ENCODE peak calls at places on chromosomes 3 and 15, in ten cellular contexts. Q, O, T, G, I, X, M, L, K and B are unnamed samples.

GRCh38 chr15:100687532-100688215 is 85.3 kb downstream of the ASB7 start:
- DNase-seq in K (no peak), G (peak; percentile 64), X (no peak), L (peak; percentile 82), T (peak; percentile 86), Q (peak; percentile 53), M (no peak), O (no peak), I (peak; percentile 91), B (no peak)

GRCh38 chr3:154181127-154181691 is 60.0 kb downstream of the ARHGEF26 start:
- DNase-seq in M (no peak), K (no peak), I (no peak), L (peak; percentile 25), Q (no peak), T (no peak), O (no peak), X (peak; percentile 45), G (no peak), B (peak; percentile 28)

GRCh38 chr3:67783281-67784250 is 129.2 kb upstream of the SUCLG2 start:
- DNase-seq in Q (no peak), X (no peak), T (peak; percentile 59), K (no peak), O (no peak), M (no peak), G (peak; percentile 22), I (peak; percentile 0), L (peak; percentile 28), B (no peak)

GRCh38 chr15:61517776-61518175 is 288.7 kb upstream of the RORA start:
- DNase-seq in O (no peak), L (no peak), M (no peak), T (no peak), K (no peak), G (no peak), Q (no peak), I (peak; percentile 8), X (no peak), B (no peak)

GRCh38 chr3:112117826-112118571 is 15.0 kb downstream of the GCSAM start:
- DNase-seq in M (peak; percentile 31), Q (no peak), G (no peak), T (no peak), I (no peak), L (no peak), K (no peak), O (no peak), X (no peak), B (no peak)

GRCh38 chr3:140292154-140292553 is 357.2 kb downstream of the CLSTN2 start:
- DNase-seq in G (peak; percentile 33), Q (no peak), T (no peak), O (no peak), K (no peak), X (no peak), M (no peak), I (peak; percentile 70), L (peak; percentile 1), B (no peak)

GRCh38 chr3:98035208-98035607 is at the start of gene GABRR3:
- DNase-seq in T (no peak), K (no peak), M (no peak), L (no peak), I (no peak), G (no peak), X (no peak), Q (no peak), O (no peak), B (no peak)

GRCh38 chr3:149507491-149508324 is 33.2 kb downstream of the TM4SF4 start:
- DNase-seq in I (peak; percentile 67), K (peak; percentile 28), L (peak; percentile 52), M (no peak), O (no peak), G (peak; percentile 38), Q (no peak), T (no peak), X (no peak), B (no peak)

GRCh38 chr15:20340931-20341661 is 200.5 kb downstream of the GOLGA6L6 start:
- DNase-seq in O (peak; percentile 74), X (peak; percentile 91), I (no peak), G (no peak), L (no peak), K (peak; percentile 96), T (no peak), M (peak; percentile 54), Q (peak; percentile 23), B (no peak)

GRCh38 chr3:172341482-172342059 is 106.7 kb downstream of the GHSR start:
- DNase-seq in M (peak; percentile 51), I (peak; percentile 57), L (peak; percentile 77), Q (peak; percentile 71), G (peak; percentile 28), X (peak; percentile 76), T (peak; percentile 70), K (no peak), O (no peak), B (peak; percentile 51)

GRCh38 chr15:60751985-60752952 is 273.3 kb upstream of the ICE2 start:
- DNase-seq in Q (no peak), M (no peak), K (no peak), T (peak; percentile 85), O (peak; percentile 49), I (peak; percentile 62), X (peak; percentile 63), L (peak; percentile 95), G (peak; percentile 62), B (no peak)

GRCh38 chr3:101685050-101685400 is 1.5 kb downstream of the RPL24 start:
- DNase-seq in K (no peak), G (no peak), O (no peak), M (no peak), I (no peak), Q (no peak), X (no peak), L (no peak), T (no peak), B (no peak)

GRCh38 chr15:72784233-72784876 is 797 bp upstream of the ADPGK start:
- DNase-seq in O (peak; percentile 70), G (peak; percentile 74), M (peak; percentile 55), Q (peak; percentile 78), L (peak; percentile 92), X (peak; percentile 85), K (no peak), I (peak; percentile 78), T (peak; percentile 89), B (peak; percentile 64)
- TF ChIP-seq CTCF in O (peak; percentile 62), G (peak; percentile 17), M (peak; percentile 34), Q (peak; percentile 88), L (peak; percentile 57), X (peak; percentile 64), K (no peak), I (peak; percentile 52), T (peak; percentile 74), B (peak; percentile 45)

GRCh38 chr3:14370719-14371572 is 31.5 kb upstream of the SLC6A6 start:
- DNase-seq in X (no peak), M (no peak), L (no peak), O (no peak), T (no peak), G (no peak), Q (no peak), I (no peak), K (no peak), B (no peak)

GRCh38 chr3:14373753-14374376 is 28.5 kb upstream of the SLC6A6 start:
- DNase-seq in I (no peak), M (no peak), K (no peak), Q (no peak), L (no peak), G (no peak), X (no peak), T (no peak), O (no peak), B (no peak)

GRCh38 chr3:14372587-14372986 is 29.8 kb upstream of the SLC6A6 start:
- DNase-seq in T (no peak), L (no peak), Q (no peak), I (no peak), K (no peak), O (no peak), X (no peak), M (no peak), G (no peak), B (no peak)

GRCh38 chr3:14369675-14370669 is 32.4 kb upstream of the SLC6A6 start:
- DNase-seq in I (no peak), T (no peak), K (no peak), L (no peak), X (peak; percentile 81), O (no peak), Q (no peak), G (no peak), M (no peak), B (peak; percentile 89)

GRCh38 chr3:14371573-14372474 is 30.6 kb upstream of the SLC6A6 start:
- DNase-seq in L (peak; percentile 42), Q (peak; percentile 67), I (peak; percentile 64), G (peak; percentile 40), K (peak; percentile 43), O (peak; percentile 85), T (peak; percentile 31), X (peak; percentile 79), M (peak; percentile 43), B (peak; percentile 89)
- TF ChIP-seq CTCF in L (peak; percentile 11), Q (peak; percentile 28), I (no peak), G (no peak), K (no peak), O (no peak), T (no peak), X (no peak), M (no peak), B (no peak)

GRCh38 chr3:52481819-52482521 is 13.2 kb upstream of the STAB1 start:
- DNase-seq in I (no peak), M (no peak), X (no peak), Q (no peak), O (no peak), T (peak; percentile 4), G (no peak), K (no peak), L (peak; percentile 45), B (no peak)
- TF ChIP-seq CTCF in I (peak; percentile 23), M (peak; percentile 36), X (peak; percentile 41), Q (peak; percentile 82), O (peak; percentile 43), T (peak; percentile 35), G (peak; percentile 51), K (no peak), L (peak; percentile 65), B (no peak)

DNA sequence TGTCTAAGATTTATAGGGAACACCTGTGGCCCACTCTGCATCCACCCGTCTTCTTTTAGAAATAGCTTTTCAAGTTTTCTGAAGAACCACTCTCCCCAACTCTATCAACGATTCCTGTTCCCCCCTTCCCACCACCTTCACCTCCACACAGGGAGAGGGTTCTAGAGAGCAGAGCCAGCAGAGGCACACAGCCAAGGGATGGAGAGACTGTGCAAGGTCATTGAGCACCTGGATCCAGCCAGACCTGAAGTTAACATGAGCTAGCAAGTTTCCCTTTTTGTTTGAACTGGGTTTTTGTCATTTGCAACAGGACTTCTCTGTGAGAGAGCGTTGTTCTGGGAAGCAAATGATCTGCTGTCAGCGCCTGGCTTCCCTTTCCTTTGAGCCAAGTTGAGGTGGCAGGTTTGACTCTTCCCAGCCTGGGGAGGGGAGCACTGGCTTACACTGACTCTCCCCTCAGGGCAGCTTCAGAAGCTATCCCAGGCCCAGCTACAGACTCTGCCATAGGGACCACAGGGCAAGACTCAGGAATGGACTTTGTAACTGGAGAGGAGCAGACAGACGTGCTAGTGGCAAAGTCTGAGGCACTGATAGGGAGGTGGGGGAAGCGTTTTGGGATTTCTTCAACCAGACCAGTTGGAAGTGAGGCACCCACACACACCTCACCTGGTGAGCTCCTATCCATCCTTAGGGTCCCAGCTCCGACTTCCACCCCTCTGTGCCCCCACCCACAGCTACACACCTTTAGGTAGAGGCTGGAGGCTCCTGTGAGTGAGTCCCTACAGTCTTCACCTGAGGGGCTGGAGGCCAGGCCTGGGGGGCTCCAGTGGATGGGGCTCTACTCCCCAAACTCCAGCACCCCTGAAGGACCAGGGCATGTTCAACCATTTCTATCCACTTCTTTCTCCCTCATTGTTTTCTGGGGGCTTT is 19.4 kb upstream of the PLXNA1 start:
- DNase-seq in M (no peak), G (no peak), I (no peak), X (no peak), O (no peak), L (no peak), K (no peak), Q (no peak), T (no peak), B (no peak)
- TF ChIP-seq CTCF in M (no peak), G (no peak), I (no peak), X (no peak), O (no peak), L (no peak), K (no peak), Q (no peak), T (no peak), B (no peak)